ENCODE peak calls at places on chromosomes 11 and 22, in four cellular contexts. One of them, this sample, is unnamed.

GRCh38 chr11:78371221-78371899 is 46.3 kb downstream of the GAB2 start:
- DNase-seq in NCI-H69: peak; percentile 78
- DNase-seq in AG08395: no peak
- DNase-seq in HFF-Myc: no peak
- DNase-seq in this sample: peak; percentile 34

GRCh38 chr11:133956650-133957633 is at the start of gene IGSF9B:
- DNase-seq in NCI-H69: peak; percentile 95
- DNase-seq in AG08395: peak; percentile 99
- DNase-seq in HFF-Myc: no peak
- DNase-seq in this sample: peak; percentile 40

GRCh38 chr11:105960252-105961245 is 61.5 kb downstream of the MSANTD4 start:
- DNase-seq in NCI-H69: peak; percentile 91
- DNase-seq in AG08395: no peak
- DNase-seq in HFF-Myc: no peak
- DNase-seq in this sample: peak; percentile 18

GRCh38 chr11:75406338-75406777 is 7.0 kb downstream of the RPS3 start:
- DNase-seq in NCI-H69: peak; percentile 77
- DNase-seq in AG08395: no peak
- DNase-seq in HFF-Myc: no peak
- DNase-seq in this sample: peak; percentile 31

GRCh38 chr22:19195796-19196731 is 17.5 kb upstream of the SLC25A1 start:
- DNase-seq in NCI-H69: no peak
- DNase-seq in AG08395: no peak
- DNase-seq in HFF-Myc: no peak
- DNase-seq in this sample: no peak

GRCh38 chr11:79150966-79151365 is 289.9 kb downstream of the TENM4 start:
- DNase-seq in NCI-H69: no peak
- DNase-seq in AG08395: no peak
- DNase-seq in HFF-Myc: no peak
- DNase-seq in this sample: no peak

GRCh38 chr11:81070948-81071347 is 1630.1 kb upstream of the TENM4 start:
- DNase-seq in NCI-H69: no peak
- DNase-seq in AG08395: no peak
- DNase-seq in HFF-Myc: no peak
- DNase-seq in this sample: no peak

GRCh38 chr11:126603486-126603885 is 248.0 kb downstream of the ST3GAL4 start:
- DNase-seq in NCI-H69: peak; percentile 28
- DNase-seq in AG08395: no peak
- DNase-seq in HFF-Myc: no peak
- DNase-seq in this sample: no peak

GRCh38 chr11:2197771-2198520 is 26.3 kb upstream of the TH start:
- DNase-seq in NCI-H69: no peak
- DNase-seq in AG08395: no peak
- DNase-seq in HFF-Myc: no peak
- DNase-seq in this sample: no peak

GRCh38 chr11:69301491-69302401 is 7.8 kb downstream of the MYEOV start:
- DNase-seq in NCI-H69: no peak
- DNase-seq in AG08395: peak; percentile 93
- DNase-seq in HFF-Myc: peak; percentile 88
- DNase-seq in this sample: peak; percentile 97

GRCh38 chr22:35376728-35377472 is 4.0 kb upstream of the HMOX1 start:
- DNase-seq in NCI-H69: peak; percentile 98
- DNase-seq in AG08395: peak; percentile 95
- DNase-seq in HFF-Myc: peak; percentile 97
- DNase-seq in this sample: peak; percentile 98

GRCh38 chr22:39290248-39290720 is 29.1 kb downstream of the RPL3 start:
- DNase-seq in NCI-H69: no peak
- DNase-seq in AG08395: no peak
- DNase-seq in HFF-Myc: no peak
- DNase-seq in this sample: no peak

GRCh38 chr11:40683010-40683409 is 776.4 kb downstream of the LRRC4C start:
- DNase-seq in NCI-H69: peak; percentile 8
- DNase-seq in AG08395: no peak
- DNase-seq in HFF-Myc: no peak
- DNase-seq in this sample: no peak

GRCh38 chr11:122756417-122756816 is 81.9 kb upstream of the CRTAM start:
- DNase-seq in NCI-H69: no peak
- DNase-seq in AG08395: no peak
- DNase-seq in HFF-Myc: no peak
- DNase-seq in this sample: no peak

GRCh38 chr11:130179396-130180306 is 20.1 kb downstream of the ST14 start:
- DNase-seq in NCI-H69: peak; percentile 92
- DNase-seq in AG08395: no peak
- DNase-seq in HFF-Myc: no peak
- DNase-seq in this sample: no peak

GRCh38 chr11:13760115-13760514 is 91.6 kb downstream of the FAR1 start:
- DNase-seq in NCI-H69: no peak
- DNase-seq in AG08395: no peak
- DNase-seq in HFF-Myc: no peak
- DNase-seq in this sample: no peak

GRCh38 chr22:37570661-37570976 is 9.3 kb downstream of the LGALS2 start:
- DNase-seq in NCI-H69: no peak
- DNase-seq in AG08395: no peak
- DNase-seq in HFF-Myc: no peak
- DNase-seq in this sample: no peak

GRCh38 chr11:75849917-75850316 is 34.9 kb downstream of the UVRAG start:
- DNase-seq in NCI-H69: no peak
- DNase-seq in AG08395: no peak
- DNase-seq in HFF-Myc: no peak
- DNase-seq in this sample: no peak

GRCh38 chr11:96105197-96105895 is 181.4 kb upstream of the MTMR2 start:
- DNase-seq in NCI-H69: peak; percentile 17
- DNase-seq in AG08395: no peak
- DNase-seq in HFF-Myc: no peak
- DNase-seq in this sample: peak; percentile 15

GRCh38 chr11:134026655-134027343 is 42.1 kb upstream of the JAM3 start:
- DNase-seq in NCI-H69: peak; percentile 68
- DNase-seq in AG08395: no peak
- DNase-seq in HFF-Myc: no peak
- DNase-seq in this sample: no peak

GRCh38 chr11:28743101-28743550 is 634.9 kb downstream of the METTL15 start:
- DNase-seq in NCI-H69: peak; percentile 85
- DNase-seq in AG08395: no peak
- DNase-seq in HFF-Myc: no peak
- DNase-seq in this sample: no peak

GRCh38 chr22:44304354-44304753 is 8.4 kb downstream of the SHISAL1 start:
- DNase-seq in NCI-H69: no peak
- DNase-seq in AG08395: peak; percentile 75
- DNase-seq in HFF-Myc: no peak
- DNase-seq in this sample: no peak

GRCh38 chr22:40620464-40621046 is 16.0 kb downstream of the MRTFA start:
- DNase-seq in NCI-H69: no peak
- DNase-seq in AG08395: peak; percentile 65
- DNase-seq in HFF-Myc: no peak
- DNase-seq in this sample: no peak

GRCh38 chr11:28938091-28938490 is 829.9 kb downstream of the METTL15 start:
- DNase-seq in NCI-H69: no peak
- DNase-seq in AG08395: no peak
- DNase-seq in HFF-Myc: no peak
- DNase-seq in this sample: no peak

GRCh38 chr22:39940757-39941305 is 19.4 kb upstream of the TMA7B start:
- DNase-seq in NCI-H69: peak; percentile 79
- DNase-seq in AG08395: no peak
- DNase-seq in HFF-Myc: no peak
- DNase-seq in this sample: no peak

GRCh38 chr11:64752106-64752970 is 7.4 kb downstream of the PYGM start:
- DNase-seq in NCI-H69: peak; percentile 32
- DNase-seq in AG08395: no peak
- DNase-seq in HFF-Myc: no peak
- DNase-seq in this sample: peak; percentile 24

GRCh38 chr11:85088286-85088685 is 538.9 kb downstream of the DLG2 start:
- DNase-seq in NCI-H69: no peak
- DNase-seq in AG08395: no peak
- DNase-seq in HFF-Myc: no peak
- DNase-seq in this sample: no peak

GRCh38 chr22:29977107-29977506 is 94.1 kb downstream of the MTMR3 start:
- DNase-seq in NCI-H69: no peak
- DNase-seq in AG08395: no peak
- DNase-seq in HFF-Myc: no peak
- DNase-seq in this sample: no peak

GRCh38 chr11:104584823-104585222 is 313.4 kb downstream of the CASP12 start:
- DNase-seq in NCI-H69: no peak
- DNase-seq in AG08395: no peak
- DNase-seq in HFF-Myc: no peak
- DNase-seq in this sample: no peak

GRCh38 chr22:24894220-24894975 is 52.1 kb downstream of the LHFPL7 start:
- DNase-seq in NCI-H69: peak; percentile 97
- DNase-seq in AG08395: peak; percentile 87
- DNase-seq in HFF-Myc: peak; percentile 91
- DNase-seq in this sample: peak; percentile 96